ENCODE peak calls at places on chromosomes 3 and 15, in eight cellular contexts. O is Kasumi-1; H is retina; Y is stimulated activated CD4-positive, alpha-beta T cell treated with anti-CD3 and anti-CD28 coated beads, Interleukin-4, amount 100 ng/mL, for 24 hours; J is SK-MEL-5; U is stimulated activated CD8-positive, alpha-beta memory T cell treated with anti-CD3 and anti-CD28 coated beads, Interleukin-7, amount 100 ng/mL, for 1 hour; E is hippocampal formation; S is GM04503. I is an unnamed sample.

GRCh38 chr3:30259730-30260129 is 346.7 kb upstream of the TGFBR2 start:
- DNase-seq in O (no peak), H (no peak), Y (no peak), J (no peak), U (no peak), E (no peak), S (no peak), I (no peak)

GRCh38 chr3:63687569-63688233 is 35.2 kb downstream of the SNTN start:
- DNase-seq in O (no peak), H (peak; percentile 81), Y (no peak), J (no peak), U (no peak), E (no peak), S (peak; percentile 26), I (no peak)

GRCh38 chr15:35876762-35877161 is 330.8 kb upstream of the DPH6 start:
- DNase-seq in O (no peak), H (no peak), Y (no peak), J (no peak), U (no peak), E (no peak), S (no peak), I (no peak)

GRCh38 chr3:52835766-52836470 is 1.1 kb upstream of the MUSTN1 start:
- DNase-seq in O (no peak), H (no peak), Y (no peak), J (no peak), U (no peak), E (no peak), S (no peak), I (no peak)

GRCh38 chr3:150216866-150217600 is 191.1 kb upstream of the TSC22D2 start:
- DNase-seq in O (no peak), H (no peak), Y (no peak), J (no peak), U (no peak), E (no peak), S (no peak), I (no peak)

GRCh38 chr3:136396916-136397315 is 146.8 kb downstream of the PCCB start:
- DNase-seq in O (no peak), H (no peak), Y (no peak), J (no peak), U (no peak), E (no peak), S (no peak), I (no peak)

GRCh38 chr15:64461577-64462162 is 1.3 kb downstream of the ZNF609 start:
- DNase-seq in O (no peak), H (peak; percentile 83), Y (peak; percentile 43), J (no peak), U (no peak), E (peak; percentile 38), S (no peak), I (no peak)

GRCh38 chr15:70411464-70411863 is 313.7 kb upstream of the TLE3 start:
- DNase-seq in O (no peak), H (no peak), Y (no peak), J (no peak), U (no peak), E (no peak), S (no peak), I (no peak)

GRCh38 chr15:89360294-89360971 is 25.8 kb upstream of the POLG start:
- DNase-seq in O (no peak), H (no peak), Y (no peak), J (no peak), U (no peak), E (no peak), S (no peak), I (no peak)

GRCh38 chr3:11950576-11950975 is 53.6 kb upstream of the SYN2 start:
- DNase-seq in O (no peak), H (no peak), Y (no peak), J (no peak), U (no peak), E (no peak), S (no peak), I (no peak)